ENCODE peak calls at places on chromosomes 16 and 17, in eight cellular contexts. One of them, this sample, is unnamed.

GRCh38 chr17:56174421-56174820 is 21.1 kb downstream of the ANKFN1 start:
- DNase-seq in heart left ventricle: no peak
- DNase-seq in HEK293T: no peak
- DNase-seq in mesendoderm: no peak
- DNase-seq in endothelial cell: no peak
- DNase-seq in activated T-cell treated with anti-CD3 and anti-CD28 coated beads for 1 hour: no peak
- DNase-seq in endothelial cell of umbilical vein: no peak
- DNase-seq in PC-9: no peak
- DNase-seq in this sample: no peak

GRCh38 chr16:81946206-81946605 is 65.1 kb downstream of the SDR42E1 start:
- DNase-seq in HEK293T: no peak
- DNase-seq in endothelial cell of umbilical vein: no peak
- DNase-seq in PC-9: no peak
- DNase-seq in activated T-cell treated with anti-CD3 and anti-CD28 coated beads for 1 hour: no peak
- DNase-seq in heart left ventricle: no peak
- DNase-seq in endothelial cell: no peak
- DNase-seq in mesendoderm: peak; percentile 35
- DNase-seq in this sample: no peak

GRCh38 chr16:77794586-77794985 is 6.2 kb downstream of the VAT1L start:
- DNase-seq in heart left ventricle: no peak
- DNase-seq in HEK293T: no peak
- DNase-seq in PC-9: no peak
- DNase-seq in mesendoderm: no peak
- DNase-seq in endothelial cell: no peak
- DNase-seq in endothelial cell of umbilical vein: peak; percentile 33
- DNase-seq in activated T-cell treated with anti-CD3 and anti-CD28 coated beads for 1 hour: no peak
- DNase-seq in this sample: no peak

GRCh38 chr17:36001109-36001735 is at the start of gene CCL15:
- DNase-seq in PC-9: no peak
- DNase-seq in heart left ventricle: no peak
- DNase-seq in endothelial cell of umbilical vein: no peak
- DNase-seq in endothelial cell: no peak
- DNase-seq in activated T-cell treated with anti-CD3 and anti-CD28 coated beads for 1 hour: no peak
- DNase-seq in HEK293T: no peak
- DNase-seq in mesendoderm: no peak
- DNase-seq in this sample: no peak

GRCh38 chr16:24723663-24724062 is 5.8 kb upstream of the TNRC6A start:
- DNase-seq in HEK293T: no peak
- DNase-seq in activated T-cell treated with anti-CD3 and anti-CD28 coated beads for 1 hour: no peak
- DNase-seq in heart left ventricle: no peak
- DNase-seq in endothelial cell of umbilical vein: no peak
- DNase-seq in endothelial cell: no peak
- DNase-seq in PC-9: no peak
- DNase-seq in mesendoderm: no peak
- DNase-seq in this sample: no peak

GRCh38 chr16:57689772-57690558 is 4.6 kb upstream of the DRC7 start:
- DNase-seq in heart left ventricle: no peak
- DNase-seq in endothelial cell of umbilical vein: peak; percentile 14
- DNase-seq in HEK293T: no peak
- DNase-seq in endothelial cell: peak; percentile 70
- DNase-seq in mesendoderm: peak; percentile 70
- DNase-seq in activated T-cell treated with anti-CD3 and anti-CD28 coated beads for 1 hour: peak; percentile 8
- DNase-seq in PC-9: no peak
- DNase-seq in this sample: peak; percentile 12

GRCh38 chr16:84545114-84545737 is 40.8 kb upstream of the MEAK7 start:
- DNase-seq in endothelial cell of umbilical vein: no peak
- DNase-seq in PC-9: no peak
- DNase-seq in HEK293T: no peak
- DNase-seq in heart left ventricle: no peak
- DNase-seq in activated T-cell treated with anti-CD3 and anti-CD28 coated beads for 1 hour: no peak
- DNase-seq in endothelial cell: no peak
- DNase-seq in mesendoderm: no peak
- DNase-seq in this sample: no peak

GRCh38 chr17:7356072-7356549 is 1.2 kb downstream of the TMEM95 start:
- DNase-seq in mesendoderm: peak; percentile 91
- DNase-seq in PC-9: peak; percentile 92
- DNase-seq in endothelial cell of umbilical vein: peak; percentile 69
- DNase-seq in heart left ventricle: peak; percentile 81
- DNase-seq in endothelial cell: peak; percentile 87
- DNase-seq in activated T-cell treated with anti-CD3 and anti-CD28 coated beads for 1 hour: peak; percentile 83
- DNase-seq in HEK293T: peak; percentile 83
- DNase-seq in this sample: peak; percentile 83

GRCh38 chr16:5944971-5945370 is 847.4 kb upstream of the EEF2KMT start:
- DNase-seq in activated T-cell treated with anti-CD3 and anti-CD28 coated beads for 1 hour: no peak
- DNase-seq in endothelial cell of umbilical vein: no peak
- DNase-seq in HEK293T: no peak
- DNase-seq in PC-9: no peak
- DNase-seq in endothelial cell: no peak
- DNase-seq in mesendoderm: no peak
- DNase-seq in heart left ventricle: no peak
- DNase-seq in this sample: no peak

GRCh38 chr17:73591278-73592078 is 52.8 kb downstream of the SDK2 start:
- DNase-seq in mesendoderm: no peak
- DNase-seq in endothelial cell: no peak
- DNase-seq in PC-9: no peak
- DNase-seq in heart left ventricle: no peak
- DNase-seq in activated T-cell treated with anti-CD3 and anti-CD28 coated beads for 1 hour: peak; percentile 42
- DNase-seq in endothelial cell of umbilical vein: no peak
- DNase-seq in HEK293T: no peak
- DNase-seq in this sample: peak; percentile 39

GRCh38 chr16:1812732-1813163 is 13.9 kb downstream of the HAGH start:
- DNase-seq in mesendoderm: peak; percentile 66
- DNase-seq in HEK293T: peak; percentile 68
- DNase-seq in endothelial cell of umbilical vein: peak; percentile 39
- DNase-seq in heart left ventricle: peak; percentile 71
- DNase-seq in endothelial cell: peak; percentile 52
- DNase-seq in activated T-cell treated with anti-CD3 and anti-CD28 coated beads for 1 hour: peak; percentile 45
- DNase-seq in PC-9: no peak
- DNase-seq in this sample: peak; percentile 65

GRCh38 chr17:64496348-64496785 is 487 bp downstream of the POLG2 start:
- DNase-seq in activated T-cell treated with anti-CD3 and anti-CD28 coated beads for 1 hour: no peak
- DNase-seq in endothelial cell: no peak
- DNase-seq in endothelial cell of umbilical vein: peak; percentile 49
- DNase-seq in heart left ventricle: no peak
- DNase-seq in PC-9: no peak
- DNase-seq in mesendoderm: no peak
- DNase-seq in HEK293T: no peak
- DNase-seq in this sample: no peak

GRCh38 chr16:23403547-23403946 is 49.4 kb downstream of the COG7 start:
- DNase-seq in HEK293T: no peak
- DNase-seq in mesendoderm: no peak
- DNase-seq in heart left ventricle: no peak
- DNase-seq in endothelial cell: no peak
- DNase-seq in endothelial cell of umbilical vein: no peak
- DNase-seq in activated T-cell treated with anti-CD3 and anti-CD28 coated beads for 1 hour: no peak
- DNase-seq in PC-9: no peak
- DNase-seq in this sample: no peak

GRCh38 chr17:77419547-77420475 is 279.0 kb downstream of the SEC14L1 start:
- DNase-seq in endothelial cell of umbilical vein: no peak
- DNase-seq in PC-9: peak; percentile 43
- DNase-seq in mesendoderm: peak; percentile 94
- DNase-seq in endothelial cell: peak; percentile 63
- DNase-seq in heart left ventricle: no peak
- DNase-seq in activated T-cell treated with anti-CD3 and anti-CD28 coated beads for 1 hour: no peak
- DNase-seq in HEK293T: peak; percentile 59
- DNase-seq in this sample: no peak

GRCh38 chr17:72592242-72592966 is 471.6 kb downstream of the SOX9 start:
- DNase-seq in PC-9: peak; percentile 86
- DNase-seq in HEK293T: peak; percentile 96
- DNase-seq in heart left ventricle: peak; percentile 57
- DNase-seq in endothelial cell of umbilical vein: no peak
- DNase-seq in mesendoderm: peak; percentile 87
- DNase-seq in activated T-cell treated with anti-CD3 and anti-CD28 coated beads for 1 hour: peak; percentile 27
- DNase-seq in endothelial cell: peak; percentile 78
- DNase-seq in this sample: no peak

GRCh38 chr17:81500026-81500425 is 12.6 kb downstream of the ACTG1 start:
- DNase-seq in endothelial cell of umbilical vein: no peak
- DNase-seq in heart left ventricle: no peak
- DNase-seq in endothelial cell: no peak
- DNase-seq in PC-9: peak; percentile 49
- DNase-seq in mesendoderm: peak; percentile 80
- DNase-seq in activated T-cell treated with anti-CD3 and anti-CD28 coated beads for 1 hour: no peak
- DNase-seq in HEK293T: no peak
- DNase-seq in this sample: no peak

GRCh38 chr17:66255112-66255511 is 25.9 kb upstream of the APOH start:
- DNase-seq in HEK293T: peak; percentile 68
- DNase-seq in heart left ventricle: no peak
- DNase-seq in PC-9: peak; percentile 34
- DNase-seq in endothelial cell: peak; percentile 10
- DNase-seq in activated T-cell treated with anti-CD3 and anti-CD28 coated beads for 1 hour: no peak
- DNase-seq in endothelial cell of umbilical vein: peak; percentile 74
- DNase-seq in mesendoderm: peak; percentile 72
- DNase-seq in this sample: no peak

GRCh38 chr16:6204941-6205340 is 1107.3 kb upstream of the EEF2KMT start:
- DNase-seq in PC-9: no peak
- DNase-seq in endothelial cell: no peak
- DNase-seq in endothelial cell of umbilical vein: no peak
- DNase-seq in HEK293T: no peak
- DNase-seq in activated T-cell treated with anti-CD3 and anti-CD28 coated beads for 1 hour: no peak
- DNase-seq in mesendoderm: no peak
- DNase-seq in heart left ventricle: no peak
- DNase-seq in this sample: no peak

GRCh38 chr17:27861979-27862378 is 31.2 kb downstream of the LYRM9 start:
- DNase-seq in PC-9: peak; percentile 3
- DNase-seq in heart left ventricle: no peak
- DNase-seq in endothelial cell of umbilical vein: no peak
- DNase-seq in HEK293T: no peak
- DNase-seq in mesendoderm: no peak
- DNase-seq in activated T-cell treated with anti-CD3 and anti-CD28 coated beads for 1 hour: no peak
- DNase-seq in endothelial cell: no peak
- DNase-seq in this sample: no peak

GRCh38 chr16:65790768-65791167 is 575.7 kb upstream of the CDH5 start:
- DNase-seq in activated T-cell treated with anti-CD3 and anti-CD28 coated beads for 1 hour: no peak
- DNase-seq in endothelial cell: no peak
- DNase-seq in mesendoderm: no peak
- DNase-seq in heart left ventricle: no peak
- DNase-seq in endothelial cell of umbilical vein: no peak
- DNase-seq in HEK293T: no peak
- DNase-seq in PC-9: no peak
- DNase-seq in this sample: no peak

GRCh38 chr17:5561736-5562135 is 22.6 kb downstream of the NLRP1 start:
- DNase-seq in mesendoderm: no peak
- DNase-seq in endothelial cell: no peak
- DNase-seq in PC-9: no peak
- DNase-seq in HEK293T: peak; percentile 2
- DNase-seq in activated T-cell treated with anti-CD3 and anti-CD28 coated beads for 1 hour: no peak
- DNase-seq in heart left ventricle: no peak
- DNase-seq in endothelial cell of umbilical vein: no peak
- DNase-seq in this sample: no peak

GRCh38 chr17:77132411-77133086 is 8.2 kb upstream of the SEC14L1 start:
- DNase-seq in HEK293T: no peak
- DNase-seq in endothelial cell of umbilical vein: no peak
- DNase-seq in PC-9: no peak
- DNase-seq in activated T-cell treated with anti-CD3 and anti-CD28 coated beads for 1 hour: no peak
- DNase-seq in endothelial cell: no peak
- DNase-seq in mesendoderm: no peak
- DNase-seq in heart left ventricle: no peak
- DNase-seq in this sample: no peak

GRCh38 chr16:14310519-14310991 is 239.4 kb downstream of the MRTFB start:
- DNase-seq in HEK293T: no peak
- DNase-seq in endothelial cell: no peak
- DNase-seq in PC-9: peak; percentile 64
- DNase-seq in endothelial cell of umbilical vein: no peak
- DNase-seq in activated T-cell treated with anti-CD3 and anti-CD28 coated beads for 1 hour: no peak
- DNase-seq in mesendoderm: peak; percentile 70
- DNase-seq in heart left ventricle: no peak
- DNase-seq in this sample: no peak

GRCh38 chr16:77680496-77680895 is 41.8 kb upstream of the NUDT7 start:
- DNase-seq in mesendoderm: no peak
- DNase-seq in HEK293T: no peak
- DNase-seq in activated T-cell treated with anti-CD3 and anti-CD28 coated beads for 1 hour: no peak
- DNase-seq in heart left ventricle: no peak
- DNase-seq in endothelial cell: no peak
- DNase-seq in endothelial cell of umbilical vein: no peak
- DNase-seq in PC-9: no peak
- DNase-seq in this sample: no peak

GRCh38 chr17:74862108-74862901 is 2.6 kb upstream of the GRIN2C start:
- DNase-seq in mesendoderm: peak; percentile 80
- DNase-seq in endothelial cell of umbilical vein: peak; percentile 34
- DNase-seq in heart left ventricle: peak; percentile 60
- DNase-seq in HEK293T: peak; percentile 75
- DNase-seq in endothelial cell: peak; percentile 83
- DNase-seq in PC-9: peak; percentile 29
- DNase-seq in activated T-cell treated with anti-CD3 and anti-CD28 coated beads for 1 hour: peak; percentile 70
- DNase-seq in this sample: peak; percentile 64

GRCh38 chr16:88529596-88529995 is 40.6 kb upstream of the ZC3H18 start:
- DNase-seq in heart left ventricle: peak; percentile 20
- DNase-seq in HEK293T: no peak
- DNase-seq in activated T-cell treated with anti-CD3 and anti-CD28 coated beads for 1 hour: no peak
- DNase-seq in endothelial cell: no peak
- DNase-seq in endothelial cell of umbilical vein: no peak
- DNase-seq in mesendoderm: no peak
- DNase-seq in PC-9: no peak
- DNase-seq in this sample: no peak

GRCh38 chr16:70476272-70477020 is 22.1 kb downstream of the FCSK start:
- DNase-seq in HEK293T: no peak
- DNase-seq in PC-9: peak; percentile 73
- DNase-seq in mesendoderm: peak; percentile 46
- DNase-seq in heart left ventricle: no peak
- DNase-seq in activated T-cell treated with anti-CD3 and anti-CD28 coated beads for 1 hour: no peak
- DNase-seq in endothelial cell of umbilical vein: peak; percentile 67
- DNase-seq in endothelial cell: no peak
- DNase-seq in this sample: no peak

GRCh38 chr16:15682105-15682570 is 32.1 kb downstream of the NDE1 start:
- DNase-seq in HEK293T: no peak
- DNase-seq in activated T-cell treated with anti-CD3 and anti-CD28 coated beads for 1 hour: peak; percentile 19
- DNase-seq in heart left ventricle: no peak
- DNase-seq in endothelial cell: peak; percentile 49
- DNase-seq in PC-9: peak; percentile 60
- DNase-seq in endothelial cell of umbilical vein: peak; percentile 84
- DNase-seq in mesendoderm: peak; percentile 81
- DNase-seq in this sample: peak; percentile 55

GRCh38 chr17:50133028-50133768 is 3.2 kb upstream of the SAMD14 start:
- DNase-seq in heart left ventricle: peak; percentile 84
- DNase-seq in mesendoderm: peak; percentile 86
- DNase-seq in HEK293T: no peak
- DNase-seq in endothelial cell: no peak
- DNase-seq in activated T-cell treated with anti-CD3 and anti-CD28 coated beads for 1 hour: no peak
- DNase-seq in PC-9: peak; percentile 33
- DNase-seq in endothelial cell of umbilical vein: no peak
- DNase-seq in this sample: no peak

GRCh38 chr17:42459256-42459982 is 741 bp downstream of the ATP6V0A1 start:
- DNase-seq in endothelial cell of umbilical vein: no peak
- DNase-seq in mesendoderm: peak; percentile 55
- DNase-seq in HEK293T: peak; percentile 52
- DNase-seq in activated T-cell treated with anti-CD3 and anti-CD28 coated beads for 1 hour: no peak
- DNase-seq in endothelial cell: peak; percentile 15
- DNase-seq in PC-9: peak; percentile 6
- DNase-seq in heart left ventricle: peak; percentile 50
- DNase-seq in this sample: no peak

GRCh38 chr17:72603346-72604242 is 482.8 kb downstream of the SOX9 start:
- DNase-seq in mesendoderm: no peak
- DNase-seq in PC-9: no peak
- DNase-seq in endothelial cell of umbilical vein: no peak
- DNase-seq in endothelial cell: no peak
- DNase-seq in HEK293T: no peak
- DNase-seq in activated T-cell treated with anti-CD3 and anti-CD28 coated beads for 1 hour: no peak
- DNase-seq in heart left ventricle: no peak
- DNase-seq in this sample: no peak

GRCh38 chr17:6374271-6374691 is 60.6 kb downstream of the AIPL1 start:
- DNase-seq in mesendoderm: peak; percentile 52
- DNase-seq in PC-9: peak; percentile 13
- DNase-seq in endothelial cell: no peak
- DNase-seq in activated T-cell treated with anti-CD3 and anti-CD28 coated beads for 1 hour: no peak
- DNase-seq in HEK293T: no peak
- DNase-seq in heart left ventricle: no peak
- DNase-seq in endothelial cell of umbilical vein: no peak
- DNase-seq in this sample: no peak

GRCh38 chr16:57115504-57116182 is 23.3 kb downstream of the CPNE2 start:
- DNase-seq in endothelial cell of umbilical vein: no peak
- DNase-seq in mesendoderm: no peak
- DNase-seq in PC-9: no peak
- DNase-seq in endothelial cell: no peak
- DNase-seq in activated T-cell treated with anti-CD3 and anti-CD28 coated beads for 1 hour: no peak
- DNase-seq in heart left ventricle: peak; percentile 83
- DNase-seq in HEK293T: no peak
- DNase-seq in this sample: no peak

GRCh38 chr16:9053006-9053601 is 38.3 kb upstream of the HAPSTR1 start:
- DNase-seq in heart left ventricle: peak; percentile 71
- DNase-seq in endothelial cell of umbilical vein: peak; percentile 70
- DNase-seq in HEK293T: peak; percentile 88
- DNase-seq in mesendoderm: peak; percentile 99
- DNase-seq in activated T-cell treated with anti-CD3 and anti-CD28 coated beads for 1 hour: no peak
- DNase-seq in endothelial cell: peak; percentile 76
- DNase-seq in PC-9: peak; percentile 30
- DNase-seq in this sample: no peak

This sample was measured in CD8-positive, alpha-beta T cell.